ENCODE peak calls at places on chromosomes 11 and 22, in ten cellular contexts. X, K, M, L, A, H, Z, Y, B and E are unnamed samples.
A peak's percentile ranks its signal among the peaks of the same experiment; 100 is the strongest.

GRCh38 chr11:115425243-115425642 is 79.0 kb downstream of the CADM1 start:
- DNase-seq in X (no peak), K (no peak), M (no peak), L (no peak), A (no peak), H (no peak), Z (no peak), Y (no peak), B (no peak), E (no peak)

GRCh38 chr11:61480261-61480660 is 28.3 kb upstream of the LRRC10B start:
- DNase-seq in X (no peak), K (no peak), M (no peak), L (no peak), A (no peak), H (no peak), Z (no peak), Y (no peak), B (no peak), E (no peak)

GRCh38 chr11:73878771-73879170 is 2.0 kb downstream of the PAAF1 start:
- DNase-seq in X (no peak), K (no peak), M (no peak), L (no peak), A (no peak), H (no peak), Z (no peak), Y (no peak), B (no peak), E (no peak)

GRCh38 chr11:36465449-36466163 is 44.5 kb downstream of the TRAF6 start:
- DNase-seq in X (no peak), K (no peak), M (no peak), L (no peak), A (no peak), H (no peak), Z (no peak), Y (no peak), B (no peak), E (no peak)

GRCh38 chr11:12808519-12808918 is 134.3 kb downstream of the TEAD1 start:
- DNase-seq in X (no peak), K (no peak), M (no peak), L (no peak), A (no peak), H (no peak), Z (no peak), Y (no peak), B (no peak), E (no peak)

GRCh38 chr11:68962527-68963250 is 18.1 kb downstream of the MRGPRD start:
- DNase-seq in X (no peak), K (no peak), M (no peak), L (peak; percentile 7), A (no peak), H (no peak), Z (peak; percentile 68), Y (no peak), B (peak; percentile 38), E (peak; percentile 69)

GRCh38 chr22:24066260-24066659 is 55.2 kb downstream of the CABIN1 start:
- DNase-seq in X (peak; percentile 41), K (no peak), M (no peak), L (no peak), A (no peak), H (no peak), Z (peak; percentile 34), Y (no peak), B (no peak), E (peak; percentile 54)

GRCh38 chr11:132186699-132187098 is 816.3 kb downstream of the NTM start:
- DNase-seq in X (no peak), K (no peak), M (no peak), L (no peak), A (no peak), H (no peak), Z (no peak), Y (no peak), B (no peak), E (no peak)

GRCh38 chr22:42720263-42721044 is at the start of gene A4GALT:
- DNase-seq in X (peak; percentile 52), K (no peak), M (peak; percentile 21), L (no peak), A (no peak), H (no peak), Z (no peak), Y (no peak), B (no peak), E (no peak)

GRCh38 chr22:42719133-42719532 is 1.5 kb downstream of the A4GALT start:
- DNase-seq in X (no peak), K (no peak), M (no peak), L (no peak), A (no peak), H (no peak), Z (no peak), Y (no peak), B (no peak), E (no peak)

GRCh38 chr22:42721045-42721434 is 370 bp upstream of the A4GALT start:
- DNase-seq in X (no peak), K (no peak), M (no peak), L (no peak), A (no peak), H (no peak), Z (no peak), Y (no peak), B (no peak), E (no peak)

GRCh38 chr22:42717197-42717967 is 3.3 kb downstream of the A4GALT start:
- DNase-seq in X (no peak), K (peak; percentile 72), M (no peak), L (no peak), A (no peak), H (no peak), Z (no peak), Y (no peak), B (no peak), E (no peak)

DNA sequence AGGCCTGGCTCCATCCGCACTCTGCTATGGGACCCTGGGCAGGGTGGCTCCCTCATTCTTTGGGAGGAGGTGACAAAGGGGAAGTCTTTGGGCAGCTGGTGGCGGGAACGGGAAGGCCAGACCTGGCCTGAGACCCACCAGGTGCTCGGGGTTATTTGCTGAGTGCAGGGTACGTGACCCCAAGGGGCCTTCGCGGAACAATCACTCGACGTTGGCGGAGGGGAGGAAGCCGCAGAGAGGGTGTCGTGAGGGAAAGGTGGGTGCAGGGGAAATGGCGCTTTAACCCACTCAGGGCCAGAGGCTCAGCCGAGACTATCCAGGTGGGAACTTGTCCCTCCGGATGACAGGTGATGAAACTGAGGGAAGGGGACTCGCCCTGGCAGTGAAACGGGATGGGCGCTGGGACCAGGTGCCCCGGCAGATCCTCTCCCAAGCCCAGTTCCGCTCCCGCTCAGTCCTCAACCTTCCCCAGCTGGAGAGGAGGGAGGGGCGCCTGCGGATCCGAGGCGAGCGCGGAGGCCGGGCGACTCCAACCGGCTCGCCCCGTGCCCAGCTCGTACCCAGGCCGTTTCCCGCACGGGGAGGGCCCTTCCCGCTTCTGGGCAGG is 911 bp downstream of the A4GALT start:
- DNase-seq in X (no peak), K (peak; percentile 30), M (no peak), L (no peak), A (no peak), H (no peak), Z (no peak), Y (no peak), B (peak; percentile 82), E (no peak)
- H3K27ac ChIP-seq in X (peak overlapping the region; percentile 99), K (peak overlapping the region; percentile 82), M (no peak overlapping the region), L (peak overlapping the region; percentile 89), A (no peak overlapping the region), H (peak overlapping the region; percentile 52), Z (peak overlapping the region; percentile 96), Y (peak overlapping the region; percentile 94), B (peak overlapping the region; percentile 78), E (peak overlapping the region; percentile 84)

DNA sequence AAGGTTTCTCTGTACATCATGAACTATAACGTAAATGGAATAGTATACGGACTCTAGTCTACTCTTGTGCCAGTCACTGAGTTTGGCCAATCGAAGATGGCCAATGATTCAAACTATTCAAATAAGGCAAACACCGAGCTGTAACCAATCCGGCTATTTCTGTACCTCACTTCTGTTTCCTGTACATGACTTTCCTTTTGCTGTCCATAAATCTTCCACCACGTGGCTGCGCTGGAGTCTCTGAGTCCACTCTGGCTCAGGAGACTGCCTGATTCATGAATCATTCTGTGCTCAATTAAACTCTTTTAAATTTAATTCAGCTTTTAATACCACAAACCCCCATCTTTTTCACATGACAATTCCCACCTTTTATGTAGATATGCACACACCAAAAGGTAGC is 1.5 kb upstream of the JAML start:
- DNase-seq in X (no peak), K (peak; percentile 30), M (no peak), L (no peak), A (no peak), H (no peak), Z (no peak), Y (no peak), B (no peak), E (no peak)
- TF ChIP-seq CTCF in X (no peak), K (no peak), M (no peak), L (no peak), A (no peak), H (no peak), Z (no peak), Y (no peak), B (no peak), E (no peak)

GRCh38 chr22:30327864-30328345 is 1.2 kb upstream of the TBC1D10A start:
- DNase-seq in X (no peak), K (no peak), M (peak; percentile 59), L (no peak), A (peak; percentile 36), H (no peak), Z (no peak), Y (no peak), B (no peak), E (no peak)
- H3K4me3 ChIP-seq in X (no peak overlapping the region), K (no peak overlapping the region), M (no peak overlapping the region), L (no peak overlapping the region), A (peak overlapping the region; percentile 95), H (no peak overlapping the region), Z (no peak overlapping the region), Y (no peak overlapping the region), B (peak overlapping the region; percentile 74), E (no peak overlapping the region)

GRCh38 chr11:84924290-84924689 is 702.9 kb downstream of the DLG2 start:
- DNase-seq in X (no peak), K (no peak), M (no peak), L (no peak), A (no peak), H (no peak), Z (no peak), Y (no peak), B (no peak), E (no peak)

GRCh38 chr11:84923489-84923888 is 703.7 kb downstream of the DLG2 start:
- DNase-seq in X (no peak), K (no peak), M (no peak), L (no peak), A (no peak), H (no peak), Z (no peak), Y (no peak), B (no peak), E (no peak)

GRCh38 chr11:84922836-84923235 is 704.3 kb downstream of the DLG2 start:
- DNase-seq in X (no peak), K (no peak), M (peak; percentile 17), L (peak; percentile 7), A (no peak), H (no peak), Z (no peak), Y (no peak), B (no peak), E (no peak)

DNA sequence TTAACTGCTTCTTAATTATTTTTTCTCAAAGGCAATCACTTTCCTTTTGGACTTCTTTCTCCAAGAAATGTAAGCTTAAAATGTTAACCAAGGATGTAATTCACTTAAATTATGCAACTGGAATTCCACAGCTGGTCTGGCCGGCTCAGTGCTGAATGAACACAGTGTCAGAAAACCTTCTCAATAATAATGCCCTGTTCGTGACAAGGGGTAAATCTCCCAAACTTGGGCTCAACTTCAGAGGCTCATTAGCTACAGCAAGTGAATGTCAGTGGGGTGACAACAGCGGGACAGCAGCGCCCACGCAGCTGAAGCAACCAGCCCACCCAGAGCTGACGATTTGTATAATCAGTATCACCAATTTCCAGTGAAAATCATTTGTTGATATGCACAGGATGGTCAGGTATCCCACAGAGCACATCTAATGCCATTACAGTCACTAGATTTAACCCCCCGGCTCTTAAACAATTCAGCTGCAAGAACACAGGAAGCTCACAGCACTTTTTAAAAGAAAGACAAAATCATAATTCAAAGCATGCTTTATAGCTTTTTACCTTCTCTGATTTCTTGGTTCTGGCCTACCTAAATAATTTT is 704.8 kb downstream of the DLG2 start:
- DNase-seq in X (no peak), K (no peak), M (no peak), L (no peak), A (no peak), H (no peak), Z (no peak), Y (no peak), B (no peak), E (no peak)
- H3K27ac ChIP-seq in X (no peak overlapping the region), K (no peak overlapping the region), M (no peak overlapping the region), L (no peak overlapping the region), A (no peak overlapping the region), H (no peak overlapping the region), Z (no peak overlapping the region), Y (no peak overlapping the region), B (no peak overlapping the region), E (no peak overlapping the region)